ENCODE peak calls at places on chromosomes 5 and 9, in nine cellular contexts. Z, X, M, H, W, J, K, Y and R are unnamed samples.

GRCh38 chr5:106699198-106699597 is 971.5 kb downstream of the EFNA5 start:
- DNase-seq in H (no peak), Z (no peak), J (no peak), K (no peak), Y (no peak), X (no peak), W (no peak), M (no peak), R (no peak)

GRCh38 chr5:67268233-67269011 is 71.8 kb upstream of the CD180 start:
- DNase-seq in H (peak), J (peak), M (peak), Z (peak), W (no peak), X (peak), Y (peak), K (peak), R (no peak)

GRCh38 chr5:141618030-141618803 is 583 bp downstream of the DIAPH1 start:
- DNase-seq in W (peak), Z (peak), X (peak), J (peak), M (peak), K (peak), Y (peak), H (peak), R (no peak)

GRCh38 chr5:56164371-56164770 is 68.8 kb downstream of the ANKRD55 start:
- DNase-seq in Z (peak), H (peak), J (peak), X (no peak), W (no peak), K (no peak), M (no peak), Y (peak), R (no peak)

GRCh38 chr5:73887688-73888087 is 261.7 kb downstream of the ARHGEF28 start:
- DNase-seq in Z (no peak), K (no peak), X (no peak), W (no peak), M (no peak), J (peak), Y (no peak), H (no peak), R (no peak)

GRCh38 chr9:18601026-18601425 is 127.1 kb downstream of the ADAMTSL1 start:
- DNase-seq in M (no peak), H (no peak), K (no peak), X (peak), J (no peak), Y (no peak), W (no peak), Z (no peak), R (no peak)

GRCh38 chr9:126661521-126662251 is 48.0 kb downstream of the LMX1B start:
- DNase-seq in K (no peak), H (no peak), W (no peak), X (peak), M (no peak), Y (peak), J (no peak), Z (no peak), R (no peak)

GRCh38 chr5:27130587-27130986 is 92.2 kb upstream of the CDH9 start:
- DNase-seq in J (no peak), M (no peak), Y (no peak), K (no peak), W (no peak), X (no peak), Z (no peak), H (peak), R (no peak)

GRCh38 chr5:93721045-93721444 is 20.4 kb downstream of the POU5F2 start:
- DNase-seq in X (no peak), J (no peak), Y (no peak), Z (no peak), K (no peak), W (no peak), M (no peak), H (no peak), R (no peak)

GRCh38 chr9:96187108-96187695 is 114.8 kb downstream of the HSD17B3 start:
- DNase-seq in J (no peak), Y (no peak), M (no peak), K (no peak), Z (no peak), H (no peak), W (no peak), X (no peak), R (no peak)

GRCh38 chr5:54895816-54896341 is 89.5 kb downstream of the ESM1 start:
- DNase-seq in Z (peak), J (peak), X (peak), M (no peak), Y (peak), W (peak), K (peak), H (peak), R (peak)

GRCh38 chr5:59999056-59999455 is 105.5 kb upstream of the PDE4D start:
- DNase-seq in M (no peak), K (no peak), W (no peak), H (peak), J (peak), X (no peak), Z (no peak), Y (no peak), R (peak)

GRCh38 chr9:694499-695154 is 146.9 kb upstream of the DMRT1 start:
- DNase-seq in Z (no peak), H (peak), M (no peak), J (peak), W (no peak), X (peak), Y (peak), K (no peak), R (no peak)

GRCh38 chr5:181086410-181087229 is 44.3 kb downstream of the OR2V1 start:
- DNase-seq in Y (no peak), M (no peak), K (no peak), Z (no peak), X (no peak), W (no peak), J (no peak), H (no peak), R (no peak)

GRCh38 chr5:139543423-139543991 is 17.6 kb upstream of the UBE2D2 start:
- DNase-seq in Y (peak), X (peak), W (peak), Z (peak), M (peak), J (no peak), K (no peak), H (peak), R (no peak)

GRCh38 chr5:156473271-156473935 is 146.4 kb downstream of the SGCD start:
- DNase-seq in H (peak), K (no peak), X (peak), Z (no peak), J (peak), Y (no peak), M (no peak), W (no peak), R (no peak)

GRCh38 chr5:72618699-72619098 is 111.5 kb upstream of the ZNF366 start:
- DNase-seq in J (no peak), X (peak), Z (no peak), W (no peak), K (no peak), M (no peak), Y (no peak), H (no peak), R (no peak)

GRCh38 chr9:79980440-79980839 is 408.7 kb downstream of the TLE4 start:
- DNase-seq in H (no peak), Z (no peak), K (peak), Y (no peak), M (no peak), J (no peak), W (no peak), X (no peak), R (no peak)

GRCh38 chr5:147455321-147455720 is 54.5 kb downstream of the DPYSL3 start:
- DNase-seq in Z (no peak), K (no peak), W (peak), X (peak), Y (no peak), J (peak), M (no peak), H (peak), R (no peak)

GRCh38 chr5:129858126-129858675 is 46.1 kb upstream of the CHSY3 start:
- DNase-seq in X (no peak), Y (no peak), M (no peak), J (no peak), W (no peak), K (no peak), Z (no peak), H (no peak), R (no peak)

GRCh38 chr9:111483419-111483861 is 743 bp downstream of the ECPAS start:
- DNase-seq in Z (peak), W (peak), K (peak), J (no peak), M (peak), Y (no peak), X (peak), H (no peak), R (no peak)

GRCh38 chr9:25857167-25857566 is 178.9 kb upstream of the TUSC1 start:
- DNase-seq in H (no peak), K (no peak), J (peak), M (no peak), Y (no peak), X (no peak), W (peak), Z (no peak), R (no peak)

DNA sequence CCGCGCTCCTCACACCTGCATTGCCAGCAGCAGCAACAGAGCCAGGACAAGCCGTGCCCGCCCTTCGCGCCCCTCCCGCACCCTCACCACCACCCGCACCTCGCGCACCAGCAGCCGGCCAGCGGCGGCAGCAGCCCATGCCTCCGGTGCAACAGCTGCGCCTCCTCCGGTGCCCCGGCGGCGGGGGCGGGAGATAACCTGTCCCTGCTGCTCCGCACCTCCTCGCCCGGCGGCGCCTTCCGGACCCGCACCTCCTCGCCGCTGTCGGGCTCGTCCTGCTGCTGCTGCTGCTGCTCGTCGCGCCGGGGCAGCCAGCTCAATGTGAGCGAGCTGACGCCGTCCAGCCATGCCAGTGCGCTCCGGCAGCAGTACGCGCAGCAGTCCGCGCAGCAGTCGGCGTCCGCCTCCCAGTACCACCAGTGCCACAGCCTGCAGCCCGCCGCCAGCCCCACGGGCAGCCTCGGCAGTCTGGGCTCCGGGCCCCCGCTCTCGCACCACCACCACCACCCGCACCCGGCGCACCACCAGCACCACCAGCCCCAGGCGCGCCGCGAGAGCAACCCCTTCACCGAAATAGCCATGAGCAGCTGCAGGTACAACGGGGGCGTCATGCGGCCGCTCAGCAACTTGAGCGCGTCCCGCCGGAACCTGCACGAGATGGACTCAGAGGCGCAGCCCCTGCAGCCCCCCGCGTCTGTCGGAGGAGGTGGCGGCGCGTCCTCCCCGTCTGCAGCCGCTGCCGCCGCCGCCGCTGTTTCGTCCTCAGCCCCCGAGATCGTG is 517 bp downstream of the KCNN2 start:
- DNase-seq in K (peak), H (peak), Z (peak), Y (no peak), M (peak), J (peak), W (peak), X (peak), R (no peak)
- H3K9ac ChIP-seq in K (peak), H (no peak), Z (no peak), Y (no peak), M (no peak), J (no peak), W (peak), X (no peak), R (no peak)

GRCh38 chr9:137195525-137196220 is 4.9 kb downstream of the TPRN start:
- DNase-seq in K (no peak), J (no peak), Z (no peak), X (no peak), Y (no peak), M (no peak), H (no peak), W (no peak), R (no peak)
- H3K9ac ChIP-seq in K (no peak), J (no peak), Z (no peak), X (no peak), Y (no peak), M (no peak), H (no peak), W (no peak), R (no peak)

GRCh38 chr5:44809956-44810276 is 1.2 kb downstream of the MRPS30 start:
- DNase-seq in W (no peak), Z (no peak), K (no peak), X (no peak), H (no peak), Y (no peak), J (no peak), M (no peak), R (no peak)
- H3K9ac ChIP-seq in W (peak), Z (peak), K (no peak), X (peak), H (peak), Y (peak), J (peak), M (peak), R (peak)

GRCh38 chr9:6121707-6122106 is 93.9 kb upstream of the IL33 start:
- DNase-seq in J (no peak), Z (no peak), Y (peak), W (no peak), K (no peak), X (no peak), H (no peak), M (no peak), R (no peak)
- H3K9ac ChIP-seq in J (no peak), Z (no peak), Y (no peak), W (no peak), K (no peak), X (no peak), H (no peak), M (no peak), R (no peak)

DNA sequence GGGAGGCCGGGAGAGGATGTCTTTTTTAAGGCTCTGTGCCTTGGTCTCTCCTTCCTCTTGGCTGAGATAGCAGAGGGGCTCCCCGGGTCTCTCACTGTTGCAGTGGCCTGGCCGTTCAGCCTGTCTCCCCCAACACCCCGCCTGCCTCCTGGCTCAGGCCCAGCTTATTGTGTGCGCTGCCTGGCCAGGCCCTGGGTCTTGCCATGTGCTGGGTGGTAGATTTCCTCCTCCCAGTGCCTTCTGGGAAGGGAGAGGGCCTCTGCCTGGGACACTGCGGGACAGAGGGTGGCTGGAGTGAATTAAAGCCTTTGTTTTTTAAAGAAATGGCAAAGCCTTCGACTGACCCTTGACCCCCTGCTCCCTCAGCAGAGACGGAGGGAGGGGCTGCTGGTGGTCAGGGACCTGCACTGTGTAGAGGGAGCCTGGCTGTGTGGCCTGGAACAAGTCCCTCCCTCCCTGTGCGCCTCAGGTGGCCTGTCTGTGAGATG is 11.1 kb downstream of the FPGS start:
- DNase-seq in M (no peak), X (no peak), Y (peak), W (no peak), J (no peak), Z (peak), K (no peak), H (no peak), R (no peak)
- H3K9ac ChIP-seq in M (no peak), X (no peak), Y (no peak), W (no peak), J (peak), Z (no peak), K (no peak), H (no peak), R (no peak)

GRCh38 chr5:123037104-123037418 is 536 bp upstream of the PPIC start:
- DNase-seq in Y (no peak), K (no peak), Z (no peak), H (no peak), X (no peak), M (no peak), W (no peak), J (no peak), R (no peak)
- H3K9ac ChIP-seq in Y (peak), K (no peak), Z (peak), H (peak), X (peak), M (peak), W (no peak), J (peak), R (no peak)

GRCh38 chr9:128203842-128204551 is 818 bp downstream of the DNM1 start:
- DNase-seq in W (no peak), H (peak), M (no peak), J (peak), Y (peak), X (peak), K (peak), Z (peak), R (no peak)

GRCh38 chr9:128203024-128203841 is at the start of gene DNM1:
- DNase-seq in J (peak), Y (peak), W (peak), Z (peak), M (peak), X (peak), H (peak), K (peak), R (no peak)

GRCh38 chr9:128204858-128205257 is 1.7 kb downstream of the DNM1 start:
- DNase-seq in Y (no peak), Z (peak), X (no peak), J (no peak), W (no peak), K (no peak), M (no peak), H (no peak), R (no peak)

GRCh38 chr9:128201441-128202369 is 1.5 kb upstream of the DNM1 start:
- DNase-seq in Y (no peak), W (no peak), X (peak), J (no peak), H (peak), M (no peak), Z (no peak), K (no peak), R (no peak)

GRCh38 chr9:128202648-128203023 is 543 bp upstream of the DNM1 start:
- DNase-seq in M (no peak), W (no peak), H (no peak), Z (no peak), X (no peak), Y (no peak), J (no peak), K (no peak), R (no peak)
- H3K9ac ChIP-seq in M (no peak), W (no peak), H (peak), Z (no peak), X (peak), Y (no peak), J (no peak), K (no peak), R (no peak)